ENCODE peak calls at places on chromosomes 1 and 21, in six cellular contexts. B is astrocyte, L is AG10803, Y is neural progenitor cell, E is endodermal cell, Z is HFF-Myc. F is an unnamed sample.

GRCh38 chr21:41482321-41482720 is 25.6 kb downstream of the TMPRSS2 start:
- DNase-seq in E (no peak), L (peak; percentile 59), B (peak; percentile 97), Y (no peak), Z (no peak), F (peak; percentile 61)

GRCh38 chr1:58162952-58163550 is 383.5 kb downstream of the OMA1 start:
- DNase-seq in Y (peak; percentile 88), L (peak; percentile 69), B (peak; percentile 46), E (peak; percentile 87), Z (peak; percentile 50), F (peak; percentile 49)

GRCh38 chr1:2482588-2482987 is 6.5 kb downstream of the PLCH2 start:
- DNase-seq in E (no peak), Z (no peak), Y (peak; percentile 57), L (no peak), B (no peak), F (no peak)

GRCh38 chr1:69967245-69967766 is 238.1 kb downstream of the LRRC40 start:
- DNase-seq in Z (no peak), E (no peak), L (peak; percentile 6), B (no peak), Y (no peak), F (no peak)

GRCh38 chr21:42403611-42404231 is at the start of gene UBASH3A:
- DNase-seq in Z (no peak), B (no peak), Y (no peak), E (no peak), L (no peak), F (no peak)

GRCh38 chr1:111769517-111770146 is 13.9 kb downstream of the DDX20 start:
- DNase-seq in L (peak; percentile 75), Y (peak; percentile 57), E (no peak), B (peak; percentile 43), Z (peak; percentile 48), F (peak; percentile 86)

GRCh38 chr1:171219751-171220385 is 28.4 kb upstream of the FMO1 start:
- DNase-seq in L (peak; percentile 90), Z (peak; percentile 69), E (peak; percentile 79), B (peak; percentile 95), Y (peak; percentile 94), F (peak; percentile 74)

GRCh38 chr21:33199516-33200217 is 30.1 kb upstream of the IFNAR2 start:
- DNase-seq in E (peak; percentile 88), L (peak; percentile 90), Z (peak; percentile 86), Y (peak; percentile 85), B (peak; percentile 84), F (peak; percentile 96)

GRCh38 chr1:31297273-31298247 is 728 bp downstream of the ZCCHC17 start:
- DNase-seq in Z (no peak), Y (peak; percentile 29), E (peak; percentile 61), B (peak; percentile 23), L (peak; percentile 11), F (peak; percentile 45)

GRCh38 chr1:118947790-118948189 is 40.4 kb downstream of the TBX15 start:
- DNase-seq in B (peak; percentile 75), Z (no peak), E (no peak), L (peak; percentile 45), Y (no peak), F (no peak)

GRCh38 chr1:245166471-245166885 is 11.7 kb downstream of the KIF26B start:
- DNase-seq in Y (no peak), B (no peak), Z (no peak), L (peak; percentile 50), E (peak; percentile 53), F (peak; percentile 31)

GRCh38 chr21:43624343-43624742 is 34.9 kb downstream of the HSF2BP start:
- DNase-seq in Z (no peak), B (no peak), L (no peak), Y (no peak), E (no peak), F (no peak)

GRCh38 chr1:114585221-114585620 is 3.8 kb upstream of the BCAS2 start:
- DNase-seq in L (peak; percentile 21), E (no peak), B (peak; percentile 2), Y (no peak), Z (no peak), F (no peak)

GRCh38 chr1:187383366-187383765 is 554.6 kb downstream of the PLA2G4A start:
- DNase-seq in L (no peak), E (peak; percentile 73), B (no peak), Y (peak; percentile 30), Z (no peak), F (no peak)

GRCh38 chr1:235835226-235835625 is 31.5 kb downstream of the LYST start:
- DNase-seq in Y (no peak), B (no peak), E (no peak), L (peak; percentile 54), Z (no peak), F (peak; percentile 83)

GRCh38 chr1:39158330-39159086 is 46.0 kb upstream of the MACF1 start:
- DNase-seq in B (peak; percentile 77), Y (peak; percentile 79), E (peak; percentile 85), L (no peak), Z (no peak), F (peak; percentile 63)

GRCh38 chr1:66271216-66271903 is 262.6 kb upstream of the SGIP1 start:
- DNase-seq in Y (peak; percentile 14), Z (peak; percentile 97), E (peak; percentile 81), L (peak; percentile 100), B (peak; percentile 99), F (peak; percentile 100)

GRCh38 chr1:206685749-206686485 is 1.2 kb downstream of the MAPKAPK2 start:
- DNase-seq in Y (peak; percentile 82), L (peak; percentile 74), B (peak; percentile 72), Z (no peak), E (peak; percentile 83), F (peak; percentile 83)

GRCh38 chr1:14138135-14138506 is 438.1 kb downstream of the PRDM2 start:
- DNase-seq in E (no peak), Y (no peak), L (no peak), Z (no peak), B (no peak), F (no peak)

GRCh38 chr1:235882816-235883215 is 16.1 kb upstream of the LYST start:
- DNase-seq in E (no peak), Z (no peak), L (peak; percentile 34), B (peak; percentile 25), Y (no peak), F (peak; percentile 66)

GRCh38 chr1:9437931-9438330 is 101.3 kb upstream of the SLC25A33 start:
- DNase-seq in Y (no peak), L (peak; percentile 70), B (peak; percentile 67), E (peak; percentile 72), Z (no peak), F (peak; percentile 69)

GRCh38 chr1:24149854-24150227 is 6.9 kb upstream of the IL22RA1 start:
- DNase-seq in E (no peak), Z (no peak), L (peak; percentile 44), B (peak; percentile 73), Y (no peak), F (peak; percentile 55)

GRCh38 chr1:119467857-119468666 is 38.9 kb upstream of the HSD3B1 start:
- DNase-seq in Y (no peak), L (no peak), E (no peak), Z (no peak), B (no peak), F (no peak)

GRCh38 chr1:206700445-206701036 is 15.8 kb downstream of the MAPKAPK2 start:
- DNase-seq in Y (no peak), E (no peak), L (peak; percentile 48), Z (no peak), B (no peak), F (peak; percentile 71)

GRCh38 chr1:51063121-51063520 is 38.9 kb upstream of the C1orf185 start:
- DNase-seq in Z (peak; percentile 63), L (peak; percentile 97), Y (no peak), B (peak; percentile 98), E (no peak), F (peak; percentile 71)

GRCh38 chr1:167651161-167651693 is 21.2 kb downstream of the RCSD1 start:
- DNase-seq in B (no peak), E (peak; percentile 38), Z (no peak), Y (no peak), L (no peak), F (no peak)

GRCh38 chr1:98749152-98749756 is 87.7 kb downstream of the SNX7 start:
- DNase-seq in B (peak; percentile 6), Y (no peak), Z (no peak), E (no peak), L (peak; percentile 18), F (peak; percentile 18)

GRCh38 chr1:40394456-40395172 is 21.1 kb downstream of the SMAP2 start:
- DNase-seq in L (peak; percentile 21), B (peak; percentile 50), E (no peak), Y (no peak), Z (no peak), F (no peak)

GRCh38 chr1:218439541-218440295 is 94.6 kb downstream of the TGFB2 start:
- DNase-seq in L (peak; percentile 57), B (peak; percentile 80), Y (peak; percentile 21), Z (no peak), E (peak; percentile 58), F (no peak)

GRCh38 chr21:42429856-42430255 is 26.2 kb downstream of the UBASH3A start:
- DNase-seq in L (no peak), Y (peak; percentile 63), Z (no peak), B (no peak), E (peak; percentile 78), F (no peak)

GRCh38 chr1:26874896-26875295 is 11.9 kb downstream of the SFN start:
- DNase-seq in Y (peak; percentile 90), Z (no peak), B (no peak), E (no peak), L (no peak), F (no peak)

GRCh38 chr1:153566414-153567371 is 1.0 kb upstream of the S100A2 start:
- DNase-seq in E (peak; percentile 96), Z (peak; percentile 99), B (peak; percentile 97), Y (peak; percentile 56), L (peak; percentile 99), F (peak; percentile 99)
- TF ChIP-seq CTCF in E (no peak), Z (no peak), B (no peak), Y (no peak), L (no peak), F (no peak)

DNA sequence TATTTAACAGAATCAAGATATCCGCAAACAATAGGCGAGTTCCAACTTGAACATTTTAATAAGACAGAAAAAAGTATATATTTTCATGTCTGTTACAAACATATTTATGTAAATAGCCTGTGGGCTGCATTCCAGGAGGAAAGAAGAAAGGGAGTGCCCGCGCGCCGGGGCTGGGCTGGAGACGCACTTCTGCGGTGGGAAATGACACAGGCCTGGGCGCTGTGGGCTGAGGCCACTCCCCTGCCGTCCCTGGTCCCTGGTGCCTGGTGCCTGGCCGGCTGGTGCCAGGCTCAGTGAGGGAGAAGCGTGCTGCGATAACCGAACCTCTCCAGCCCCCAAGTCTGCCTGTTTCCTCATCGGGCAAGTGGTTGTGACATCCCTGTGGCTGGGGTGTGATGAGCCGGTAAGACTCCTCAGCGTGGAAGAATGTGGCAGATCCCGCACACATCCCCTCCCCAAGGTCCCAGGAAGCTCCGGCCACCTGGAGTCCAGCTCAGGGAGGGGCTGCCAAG is 160.7 kb downstream of the PEX14 start:
- DNase-seq in B (peak; percentile 26), L (peak; percentile 75), Z (no peak), Y (no peak), E (no peak), F (peak; percentile 55)
- H3K4me3 ChIP-seq in B (no peak overlapping the region), L (no peak overlapping the region), Z (no peak overlapping the region), Y (no peak overlapping the region), E (no peak overlapping the region), F (no peak overlapping the region)

GRCh38 chr1:162000053-162000420 is 23.6 kb downstream of the OLFML2B start:
- DNase-seq in B (no peak), E (no peak), Z (no peak), L (no peak), Y (no peak), F (no peak)
- TF ChIP-seq CTCF in B (no peak), E (no peak), Z (no peak), L (no peak), Y (no peak), F (no peak)

DNA sequence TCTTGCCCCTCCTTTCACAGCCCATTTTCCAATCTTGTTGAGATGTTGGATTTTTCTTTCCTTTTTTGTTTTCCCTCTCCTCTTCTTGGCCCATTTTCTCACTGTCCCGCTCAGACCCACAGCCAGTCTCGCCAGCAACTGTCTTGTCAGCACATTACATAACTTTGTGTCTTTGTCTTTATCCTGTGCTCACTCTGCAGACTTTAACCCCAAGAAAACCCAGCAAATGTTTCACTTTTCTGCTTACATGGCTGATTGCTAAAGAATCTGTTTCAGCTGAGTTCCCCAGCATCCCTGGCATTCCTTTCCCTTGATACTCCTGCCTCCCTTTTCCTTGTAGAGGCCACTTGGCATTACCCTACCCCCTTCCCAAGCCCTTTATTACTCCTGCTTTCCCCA is 74.6 kb downstream of the ZNF648 start:
- DNase-seq in Y (no peak), E (no peak), B (no peak), Z (no peak), L (no peak), F (no peak)
- H3K4me3 ChIP-seq in Y (no peak overlapping the region), E (no peak overlapping the region), B (no peak overlapping the region), Z (no peak overlapping the region), L (no peak overlapping the region), F (no peak overlapping the region)